ENCODE peak calls at places on chromosomes 2 and 18, in nine cellular contexts. I, C, J, G, W, Y, M, U and K are unnamed samples.

GRCh38 chr2:200396726-200397348 is 90.3 kb downstream of the SPATS2L start:
- DNase-seq in I (peak), C (no peak), J (no peak), G (no peak), W (no peak), Y (no peak), M (no peak), U (no peak), K (no peak)

GRCh38 chr2:20687260-20687772 is 20.4 kb downstream of the GDF7 start:
- DNase-seq in I (peak), C (no peak), J (no peak), G (no peak), W (no peak), Y (no peak), M (no peak), U (no peak), K (no peak)

GRCh38 chr2:239629936-239630617 is 229.3 kb upstream of the HDAC4 start:
- DNase-seq in I (no peak), C (no peak), J (no peak), G (no peak), W (no peak), Y (no peak), M (no peak), U (no peak), K (no peak)

GRCh38 chr2:45765007-45765767 is 113.7 kb downstream of the PRKCE start:
- DNase-seq in I (no peak), C (no peak), J (no peak), G (no peak), W (no peak), Y (no peak), M (no peak), U (no peak), K (no peak)

GRCh38 chr2:239757154-239757760 is 267.9 kb downstream of the NDUFA10 start:
- DNase-seq in I (no peak), C (no peak), J (no peak), G (no peak), W (no peak), Y (no peak), M (no peak), U (no peak), K (peak)

GRCh38 chr2:176637497-176638166 is 368.4 kb downstream of the MTX2 start:
- DNase-seq in I (peak), C (no peak), J (no peak), G (peak), W (no peak), Y (no peak), M (peak), U (peak), K (no peak)

GRCh38 chr18:4074647-4075046 is 380.5 kb downstream of the DLGAP1 start:
- DNase-seq in I (peak), C (no peak), J (no peak), G (no peak), W (no peak), Y (no peak), M (no peak), U (no peak), K (no peak)

GRCh38 chr2:86026744-86027065 is 79.0 kb downstream of the POLR1A start:
- DNase-seq in I (no peak), C (no peak), J (no peak), G (no peak), W (no peak), Y (no peak), M (no peak), U (peak), K (no peak)

GRCh38 chr2:33186937-33187336 is 240.2 kb downstream of the LTBP1 start:
- DNase-seq in I (no peak), C (no peak), J (no peak), G (no peak), W (no peak), Y (no peak), M (no peak), U (no peak), K (no peak)

GRCh38 chr2:52145005-52145404 is 1113.1 kb upstream of the NRXN1 start:
- DNase-seq in I (peak), C (no peak), J (no peak), G (no peak), W (no peak), Y (no peak), M (no peak), U (no peak), K (no peak)

GRCh38 chr2:110818767-110819481 is 86.6 kb downstream of the ACOXL start:
- DNase-seq in I (no peak), C (no peak), J (no peak), G (no peak), W (no peak), Y (peak), M (no peak), U (no peak), K (no peak)

GRCh38 chr2:147715807-147716206 is 129.0 kb upstream of the ACVR2A start:
- DNase-seq in I (no peak), C (no peak), J (no peak), G (no peak), W (no peak), Y (no peak), M (no peak), U (no peak), K (no peak)

GRCh38 chr2:203328735-203329549 is 748 bp downstream of the ABI2 start:
- DNase-seq in I (peak), C (peak), J (peak), G (peak), W (peak), Y (peak), M (peak), U (peak), K (peak)

GRCh38 chr2:234980476-234981187 is 28.8 kb downstream of the SH3BP4 start:
- DNase-seq in I (no peak), C (no peak), J (no peak), G (no peak), W (no peak), Y (no peak), M (no peak), U (no peak), K (no peak)

GRCh38 chr2:70283500-70284191 is 9.9 kb downstream of the SNRPG start:
- DNase-seq in I (no peak), C (no peak), J (no peak), G (no peak), W (no peak), Y (no peak), M (no peak), U (no peak), K (no peak)

GRCh38 chr2:189165656-189166380 is 13.7 kb downstream of the COL5A2 start:
- DNase-seq in I (no peak), C (no peak), J (no peak), G (no peak), W (no peak), Y (no peak), M (no peak), U (no peak), K (no peak)

GRCh38 chr2:236204953-236205352 is 36.8 kb upstream of the GBX2 start:
- DNase-seq in I (no peak), C (no peak), J (no peak), G (no peak), W (no peak), Y (no peak), M (no peak), U (no peak), K (no peak)

GRCh38 chr18:11819938-11820337 is 31.3 kb upstream of the CHMP1B start:
- DNase-seq in I (no peak), C (no peak), J (no peak), G (no peak), W (no peak), Y (no peak), M (no peak), U (no peak), K (no peak)

GRCh38 chr2:122077771-122078170 is 322.3 kb downstream of the TSN start:
- DNase-seq in I (no peak), C (no peak), J (no peak), G (no peak), W (no peak), Y (no peak), M (no peak), U (no peak), K (no peak)

GRCh38 chr2:150389487-150389886 is 98.0 kb downstream of the RND3 start:
- DNase-seq in I (peak), C (no peak), J (no peak), G (peak), W (no peak), Y (no peak), M (no peak), U (no peak), K (no peak)

GRCh38 chr2:28668106-28668814 is 83.4 kb upstream of the PPP1CB start:
- DNase-seq in I (no peak), C (no peak), J (no peak), G (no peak), W (no peak), Y (no peak), M (no peak), U (no peak), K (no peak)

GRCh38 chr18:30987479-30988241 is 54.9 kb downstream of the DSC3 start:
- DNase-seq in I (no peak), C (no peak), J (no peak), G (no peak), W (no peak), Y (no peak), M (no peak), U (no peak), K (no peak)

GRCh38 chr2:15812187-15812830 is 128.0 kb upstream of the MYCN start:
- DNase-seq in I (no peak), C (no peak), J (no peak), G (no peak), W (no peak), Y (no peak), M (no peak), U (no peak), K (no peak)

GRCh38 chr2:37682473-37682872 is 11.0 kb upstream of the CDC42EP3 start:
- DNase-seq in I (no peak), C (no peak), J (no peak), G (no peak), W (no peak), Y (no peak), M (no peak), U (no peak), K (no peak)

GRCh38 chr2:12441750-12442626 is 274.7 kb upstream of the TRIB2 start:
- DNase-seq in I (no peak), C (no peak), J (no peak), G (no peak), W (no peak), Y (no peak), M (no peak), U (no peak), K (no peak)

GRCh38 chr2:10620481-10620880 is 69.3 kb downstream of the NOL10 start:
- DNase-seq in I (peak), C (no peak), J (no peak), G (peak), W (no peak), Y (no peak), M (no peak), U (no peak), K (no peak)

GRCh38 chr2:22076512-22076911 is 952.7 kb downstream of the TDRD15 start:
- DNase-seq in I (no peak), C (no peak), J (no peak), G (no peak), W (no peak), Y (no peak), M (no peak), U (no peak), K (no peak)

GRCh38 chr2:240300840-240301239 is 134.6 kb upstream of the GPC1 start:
- DNase-seq in I (no peak), C (no peak), J (no peak), G (no peak), W (no peak), Y (no peak), M (no peak), U (peak), K (peak)

GRCh38 chr2:172085460-172086159 is at the start of gene DLX1:
- DNase-seq in I (no peak), C (no peak), J (no peak), G (no peak), W (no peak), Y (no peak), M (no peak), U (no peak), K (no peak)

GRCh38 chr18:45295388-45295787 is 319.9 kb upstream of the SLC14A2 start:
- DNase-seq in I (no peak), C (no peak), J (no peak), G (no peak), W (no peak), Y (no peak), M (no peak), U (no peak), K (no peak)

GRCh38 chr2:200188851-200189250 is 117.6 kb upstream of the SPATS2L start:
- DNase-seq in I (no peak), C (no peak), J (no peak), G (no peak), W (no peak), Y (no peak), M (no peak), U (no peak), K (no peak)

GRCh38 chr2:186068154-186068826 is 329.7 kb downstream of the FSIP2 start:
- DNase-seq in I (no peak), C (peak), J (no peak), G (no peak), W (no peak), Y (no peak), M (no peak), U (no peak), K (no peak)

GRCh38 chr2:152571035-152571766 is 146.1 kb downstream of the PRPF40A start:
- DNase-seq in I (peak), C (no peak), J (no peak), G (no peak), W (no peak), Y (no peak), M (no peak), U (no peak), K (no peak)

GRCh38 chr2:25238920-25239319 is 70.5 kb upstream of the POMC start:
- DNase-seq in I (no peak), C (no peak), J (no peak), G (no peak), W (no peak), Y (no peak), M (no peak), U (no peak), K (no peak)

GRCh38 chr2:20642026-20642971 is 8.6 kb downstream of the HS1BP3 start:
- DNase-seq in I (peak), C (peak), J (peak), G (peak), W (peak), Y (peak), M (peak), U (peak), K (peak)

GRCh38 chr18:69969491-69969890 is 21.8 kb upstream of the CD226 start:
- DNase-seq in I (no peak), C (no peak), J (no peak), G (no peak), W (no peak), Y (no peak), M (no peak), U (no peak), K (no peak)